ENCODE peak calls at places on chromosomes 2 and 18, in seven cellular contexts. X is adrenal gland, S is tibial artery, H is HFFc6, B is chondrocyte, M is glutamatergic neuron, P is GM10248. I is an unnamed sample.
A peak's percentile ranks its signal among the peaks of the same experiment; 100 is the strongest.

GRCh38 chr18:78512080-78512601 is 467.5 kb upstream of the SALL3 start:
- DNase-seq in X (no peak), P (no peak), M (no peak), H (no peak), S (no peak), B (no peak), I (no peak)

GRCh38 chr18:62759704-62760402 is 44.5 kb downstream of the PHLPP1 start:
- DNase-seq in S (no peak), H (peak; percentile 26), M (no peak), X (no peak), B (no peak), P (no peak), I (peak; percentile 80)

GRCh38 chr2:119748135-119748534 is 11.6 kb upstream of the PTPN4 start:
- DNase-seq in B (no peak), M (no peak), H (no peak), P (no peak), X (no peak), S (no peak), I (no peak)

GRCh38 chr2:174775586-174775985 is 11.3 kb upstream of the CHRNA1 start:
- DNase-seq in M (no peak), H (no peak), X (no peak), S (no peak), P (no peak), B (no peak), I (no peak)

GRCh38 chr2:70525032-70525431 is 28.6 kb downstream of the TGFA start:
- DNase-seq in P (no peak), H (peak; percentile 31), B (no peak), X (no peak), M (no peak), S (no peak), I (peak; percentile 90)

GRCh38 chr18:80171190-80171872 is 62.3 kb downstream of the ADNP2 start:
- DNase-seq in M (peak; percentile 83), X (peak; percentile 57), B (peak; percentile 42), P (peak; percentile 80), S (no peak), H (peak; percentile 49), I (peak; percentile 54)

GRCh38 chr2:137420744-137421143 is 543.5 kb upstream of the HNMT start:
- DNase-seq in M (no peak), B (no peak), S (no peak), H (no peak), P (no peak), X (no peak), I (peak; percentile 16)

GRCh38 chr2:20145497-20146193 is 79.3 kb downstream of the SDC1 start:
- DNase-seq in X (no peak), S (no peak), B (no peak), H (no peak), P (peak; percentile 73), M (no peak), I (no peak)

GRCh38 chr2:135043345-135043744 is 3.9 kb downstream of the MAP3K19 start:
- DNase-seq in B (no peak), X (no peak), P (no peak), S (no peak), H (no peak), M (peak; percentile 18), I (no peak)

GRCh38 chr2:152428800-152429637 is 94.0 kb downstream of the FMNL2 start:
- DNase-seq in P (no peak), X (no peak), H (no peak), S (no peak), B (no peak), M (no peak), I (no peak)

GRCh38 chr2:171160119-171160629 is 519 bp downstream of the TLK1 start:
- DNase-seq in X (peak; percentile 78), S (peak; percentile 59), P (peak; percentile 50), H (peak; percentile 50), B (no peak), M (peak; percentile 80), I (peak; percentile 64)

GRCh38 chr2:155722290-155722689 is 610.2 kb downstream of the NR4A2 start:
- DNase-seq in B (no peak), M (no peak), X (no peak), H (no peak), S (no peak), P (no peak), I (no peak)

GRCh38 chr2:169776483-169776802 is 22.2 kb upstream of the SSB start:
- DNase-seq in H (no peak), P (no peak), M (no peak), B (no peak), X (no peak), S (no peak), I (no peak)

GRCh38 chr2:232324778-232325177 is 53.8 kb upstream of the ALPP start:
- DNase-seq in B (no peak), M (no peak), H (no peak), S (no peak), P (no peak), X (no peak), I (no peak)

GRCh38 chr2:117128471-117128870 is 686.0 kb upstream of the DDX18 start:
- DNase-seq in M (no peak), P (no peak), X (no peak), B (no peak), S (no peak), H (no peak), I (no peak)

GRCh38 chr2:5734866-5735861 is 43.0 kb downstream of the SOX11 start:
- DNase-seq in B (no peak), P (no peak), S (no peak), X (no peak), H (no peak), M (no peak), I (no peak)

GRCh38 chr2:175966839-175967238 is 35.2 kb downstream of the LNPK start:
- DNase-seq in B (no peak), X (no peak), S (no peak), H (no peak), P (no peak), M (no peak), I (no peak)

GRCh38 chr2:175965773-175966172 is 36.3 kb downstream of the LNPK start:
- DNase-seq in M (no peak), H (no peak), P (no peak), B (no peak), S (no peak), X (no peak), I (no peak)

GRCh38 chr2:175964195-175964594 is 37.9 kb downstream of the LNPK start:
- DNase-seq in M (no peak), S (no peak), H (no peak), X (no peak), B (no peak), P (no peak), I (peak; percentile 9)
- TF ChIP-seq CTCF in M (no peak), S (no peak), H (peak; percentile 24), X (no peak), B (peak; percentile 49), P (no peak), I (peak; percentile 21)

DNA sequence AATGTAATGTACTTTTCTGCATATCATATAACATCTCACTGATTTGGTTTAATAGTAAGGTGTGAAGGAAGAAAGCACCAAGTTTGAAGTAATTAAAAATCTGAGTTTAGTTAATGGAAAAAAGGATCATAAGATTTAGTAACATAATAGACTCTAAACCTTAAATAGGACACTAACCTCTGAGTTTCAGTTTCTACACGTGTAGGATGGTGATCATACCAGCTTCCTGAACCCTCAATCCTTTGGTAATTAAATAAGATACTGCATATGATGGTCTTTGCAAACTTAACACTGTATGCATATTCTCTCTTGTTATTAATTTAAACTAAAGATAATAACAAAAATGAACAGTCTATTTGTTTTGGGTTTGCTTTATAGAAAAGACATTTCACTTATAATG is 216.8 kb downstream of the NUP35 start:
- DNase-seq in M (no peak), B (no peak), S (no peak), X (no peak), P (no peak), H (no peak), I (no peak)
- TF ChIP-seq CTCF in M (no peak), B (no peak), S (no peak), X (no peak), P (no peak), H (no peak), I (no peak)

DNA sequence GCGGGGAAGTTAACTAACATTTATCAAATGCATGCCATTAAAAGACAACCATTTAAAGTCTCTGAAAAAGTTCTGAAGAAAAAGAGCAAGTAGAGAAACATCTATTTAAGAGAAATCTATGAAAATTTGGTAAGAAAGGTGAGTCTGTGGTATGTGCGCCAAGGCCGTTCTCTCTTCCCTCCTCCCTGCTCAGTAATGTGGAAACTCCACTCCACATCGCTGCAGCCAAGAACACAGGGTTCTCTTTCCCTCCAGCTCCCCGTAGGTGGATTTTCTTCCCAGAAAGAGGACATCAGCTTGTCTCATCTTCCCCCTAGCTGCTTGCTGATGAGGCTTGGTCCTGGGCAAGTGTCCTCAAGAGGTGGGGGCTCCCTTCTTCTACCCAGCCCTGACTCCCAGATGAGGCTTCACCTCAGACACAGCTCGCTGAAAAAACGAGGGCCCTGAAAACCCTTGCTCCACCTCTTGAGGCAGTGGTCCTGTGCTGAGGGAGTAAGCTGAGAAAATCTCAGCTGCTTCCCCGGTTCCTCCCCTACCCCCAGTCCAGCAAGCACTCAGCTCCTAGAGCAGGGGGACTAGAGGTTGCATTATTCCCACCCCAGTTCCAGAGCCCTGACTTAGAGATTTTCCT is 45.8 kb upstream of the PTPRM start:
- DNase-seq in B (no peak), M (no peak), P (no peak), H (no peak), S (no peak), X (no peak), I (no peak)
- TF ChIP-seq CTCF in B (no peak), M (no peak), P (no peak), H (no peak), S (no peak), X (no peak), I (no peak)

GRCh38 chr2:1911811-1912210 is 167.5 kb upstream of the PXDN start:
- DNase-seq in P (no peak), X (no peak), S (no peak), H (no peak), B (peak; percentile 91), M (no peak), I (no peak)

GRCh38 chr2:1907849-1908533 is 163.7 kb upstream of the PXDN start:
- DNase-seq in X (no peak), S (no peak), H (no peak), M (no peak), P (no peak), B (peak; percentile 66), I (no peak)

GRCh38 chr2:1910021-1910420 is 165.7 kb upstream of the PXDN start:
- DNase-seq in H (no peak), X (no peak), S (no peak), P (no peak), M (no peak), B (peak; percentile 88), I (no peak)

GRCh38 chr2:1912771-1913170 is 168.5 kb upstream of the PXDN start:
- DNase-seq in M (no peak), B (no peak), P (no peak), S (no peak), X (no peak), H (no peak), I (no peak)

DNA sequence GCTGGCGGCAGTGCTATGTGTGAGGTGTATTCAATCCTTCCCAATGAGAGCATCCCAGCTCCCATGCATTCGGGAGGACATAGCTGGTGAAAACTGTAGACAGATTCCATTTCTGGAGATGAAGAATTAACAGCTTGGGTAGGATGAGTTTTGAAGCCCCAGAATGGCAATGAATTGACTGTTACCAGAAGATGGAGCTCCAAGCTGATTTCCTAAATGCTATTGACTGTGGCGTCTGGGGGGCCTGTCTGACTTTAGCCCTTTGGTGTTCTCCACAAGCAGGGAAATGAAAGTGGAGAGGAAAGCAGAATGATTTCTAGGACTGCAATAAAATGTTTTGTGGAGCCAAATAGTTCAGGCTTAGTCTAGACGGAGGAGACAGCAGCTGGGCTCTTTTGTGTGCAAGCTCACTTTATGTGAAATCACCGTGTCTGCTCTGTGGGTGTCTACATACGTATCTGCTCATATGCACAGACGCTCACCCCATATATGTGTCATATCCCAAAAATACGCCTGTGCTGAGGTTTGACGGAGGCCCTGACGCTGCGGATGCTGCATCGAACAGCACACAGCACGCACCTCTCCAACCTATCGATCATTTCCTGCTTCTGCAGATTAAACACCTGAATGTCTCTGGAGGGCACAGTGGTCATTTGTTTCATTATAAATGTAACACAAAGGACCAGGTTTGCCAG is 166.4 kb upstream of the PXDN start:
- DNase-seq in S (no peak), X (no peak), H (no peak), B (no peak), M (no peak), P (no peak), I (peak; percentile 22)
- TF ChIP-seq CTCF in S (no peak), X (no peak), H (no peak), B (peak; percentile 79), M (no peak), P (no peak), I (peak; percentile 24)

I was measured in MCF 10A.